ENCODE peak calls at places on chromosomes 4 and X, in eight cellular contexts. J is NCI-H460; W is frontal cortex; E is HCT116; Y is foreskin fibroblast; Z is AG09319; P is T47D; R is activated naive CD4-positive, alpha-beta T cell treated with anti-CD3 and anti-CD28 coated beads for 36 hours. B is an unnamed sample.

GRCh38 chrX:148629435-148629834 is 129.0 kb downstream of the AFF2 start:
- DNase-seq in J (no peak), W (no peak), E (no peak), Y (no peak), Z (no peak), P (no peak), R (no peak), B (no peak)

GRCh38 chr4:185740471-185740873 is 71.5 kb downstream of the SORBS2 start:
- DNase-seq in J (no peak), W (no peak), E (no peak), Y (no peak), Z (no peak), P (no peak), R (no peak), B (no peak)

GRCh38 chr4:94561249-94562024 is 109.7 kb downstream of the PDLIM5 start:
- DNase-seq in J (no peak), W (no peak), E (no peak), Y (peak; percentile 42), Z (no peak), P (no peak), R (no peak), B (peak; percentile 90)

GRCh38 chr4:168740686-168741085 is 243.8 kb downstream of the PALLD start:
- DNase-seq in J (no peak), W (no peak), E (no peak), Y (no peak), Z (no peak), P (no peak), R (no peak), B (no peak)

GRCh38 chr4:1177274-1178141 is 5.1 kb upstream of the SPON2 start:
- DNase-seq in J (no peak), W (no peak), E (no peak), Y (no peak), Z (no peak), P (no peak), R (no peak), B (no peak)

GRCh38 chr4:167578906-167579305 is 344.6 kb upstream of the SPOCK3 start:
- DNase-seq in J (no peak), W (no peak), E (peak; percentile 13), Y (no peak), Z (no peak), P (no peak), R (no peak), B (no peak)

GRCh38 chr4:176123710-176124407 is 58.2 kb downstream of the WDR17 start:
- DNase-seq in J (peak; percentile 18), W (no peak), E (peak; percentile 26), Y (no peak), Z (no peak), P (no peak), R (no peak), B (peak; percentile 5)

GRCh38 chr4:3311489-3312171 is 18.8 kb downstream of the RGS12 start:
- DNase-seq in J (no peak), W (no peak), E (no peak), Y (no peak), Z (no peak), P (no peak), R (no peak), B (no peak)

GRCh38 chr4:25817059-25817681 is 45.6 kb downstream of the SEL1L3 start:
- DNase-seq in J (no peak), W (no peak), E (no peak), Y (no peak), Z (no peak), P (no peak), R (no peak), B (no peak)

GRCh38 chrX:110265624-110266023 is 52.3 kb downstream of the AMMECR1 start:
- DNase-seq in J (no peak), W (no peak), E (no peak), Y (no peak), Z (no peak), P (no peak), R (no peak), B (no peak)

GRCh38 chr4:123444298-123444731 is 47.7 kb downstream of the SPRY1 start:
- DNase-seq in J (no peak), W (no peak), E (no peak), Y (peak; percentile 71), Z (no peak), P (no peak), R (peak; percentile 51), B (peak; percentile 75)

GRCh38 chr4:138242076-138242829 is at the start of gene SLC7A11:
- DNase-seq in J (peak; percentile 96), W (peak; percentile 14), E (peak; percentile 96), Y (peak; percentile 95), Z (peak; percentile 99), P (no peak), R (peak; percentile 77), B (peak; percentile 96)

GRCh38 chrX:25017667-25018247 is 2.0 kb upstream of the ARX start:
- DNase-seq in J (no peak), W (no peak), E (no peak), Y (no peak), Z (no peak), P (no peak), R (no peak), B (no peak)

GRCh38 chr4:72243641-72244040 is 211.8 kb downstream of the NPFFR2 start:
- DNase-seq in J (no peak), W (no peak), E (no peak), Y (no peak), Z (no peak), P (no peak), R (no peak), B (no peak)

GRCh38 chr4:1401409-1402020 is 4.7 kb downstream of the NKX1-1 start:
- DNase-seq in J (no peak), W (no peak), E (no peak), Y (no peak), Z (no peak), P (no peak), R (no peak), B (no peak)

GRCh38 chr4:20480161-20480947 is 219.9 kb upstream of the PACRGL start:
- DNase-seq in J (no peak), W (no peak), E (no peak), Y (no peak), Z (no peak), P (no peak), R (no peak), B (no peak)

GRCh38 chr4:90127223-90127705 is at the start of gene CCSER1:
- DNase-seq in J (peak; percentile 24), W (peak; percentile 34), E (peak; percentile 61), Y (no peak), Z (no peak), P (peak; percentile 17), R (peak; percentile 14), B (peak; percentile 66)

GRCh38 chrX:31190221-31190975 is 118.6 kb upstream of the FTHL17 start:
- DNase-seq in J (no peak), W (no peak), E (no peak), Y (no peak), Z (no peak), P (no peak), R (no peak), B (no peak)

GRCh38 chr4:78864405-78865024 is 74.7 kb downstream of the PAQR3 start:
- DNase-seq in J (peak; percentile 62), W (peak; percentile 21), E (peak; percentile 64), Y (peak; percentile 61), Z (peak; percentile 62), P (peak; percentile 7), R (peak; percentile 15), B (peak; percentile 85)

GRCh38 chr4:79682161-79682560 is 274.1 kb upstream of the GK2 start:
- DNase-seq in J (no peak), W (no peak), E (no peak), Y (no peak), Z (no peak), P (no peak), R (no peak), B (no peak)

GRCh38 chrX:15785176-15785735 is 5.0 kb upstream of the ZRSR2 start:
- DNase-seq in J (no peak), W (no peak), E (no peak), Y (no peak), Z (no peak), P (no peak), R (no peak), B (peak; percentile 1)

GRCh38 chrX:102651968-102652744 is 873 bp downstream of the GPRASP1 start:
- DNase-seq in J (no peak), W (peak; percentile 6), E (no peak), Y (peak; percentile 9), Z (no peak), P (no peak), R (peak; percentile 70), B (peak; percentile 18)

GRCh38 chrX:12958461-12958860 is 16.4 kb upstream of the TMSB4X start:
- DNase-seq in J (no peak), W (no peak), E (no peak), Y (no peak), Z (no peak), P (no peak), R (no peak), B (no peak)

GRCh38 chr4:100483796-100484195 is 34.0 kb downstream of the EMCN start:
- DNase-seq in J (no peak), W (no peak), E (no peak), Y (no peak), Z (no peak), P (no peak), R (no peak), B (no peak)

GRCh38 chr4:115927382-115927781 is 814.0 kb upstream of the NDST4 start:
- DNase-seq in J (no peak), W (no peak), E (no peak), Y (no peak), Z (no peak), P (no peak), R (no peak), B (no peak)

GRCh38 chr4:26860922-26861433 is 337 bp downstream of the STIM2 start:
- DNase-seq in J (no peak), W (no peak), E (no peak), Y (peak; percentile 50), Z (no peak), P (no peak), R (peak; percentile 54), B (no peak)

GRCh38 chrX:31551913-31552312 is 480.1 kb upstream of the FTHL17 start:
- DNase-seq in J (no peak), W (no peak), E (no peak), Y (no peak), Z (no peak), P (no peak), R (no peak), B (no peak)

GRCh38 chrX:26442340-26442739 is 226.4 kb downstream of the MAGEB5 start:
- DNase-seq in J (peak; percentile 2), W (peak; percentile 1), E (peak; percentile 2), Y (no peak), Z (no peak), P (no peak), R (no peak), B (peak; percentile 68)

GRCh38 chr4:25993564-25994185 is 79.7 kb downstream of the SMIM20 start:
- DNase-seq in J (no peak), W (no peak), E (peak; percentile 56), Y (no peak), Z (no peak), P (no peak), R (peak; percentile 34), B (no peak)

GRCh38 chr4:187663076-187663475 is 332.5 kb upstream of the ZFP42 start:
- DNase-seq in J (no peak), W (no peak), E (no peak), Y (no peak), Z (no peak), P (no peak), R (no peak), B (no peak)

GRCh38 chr4:146333187-146333894 is 119.0 kb downstream of the REELD1 start:
- DNase-seq in J (no peak), W (no peak), E (no peak), Y (peak; percentile 61), Z (peak; percentile 47), P (no peak), R (peak; percentile 41), B (no peak)